ENCODE peak calls at places on chromosome 7, in four cellular contexts. K is B cell; X is activated CD4-positive, alpha-beta T cell treated with anti-CD3 and anti-CD28 coated beads, Interleukin-2, amount 50 U/mL, for 24 hours; G is heart left ventricle. C is an unnamed sample.

GRCh38 chr7:139071683-139072082 is 35.8 kb upstream of the ZC3HAV1L start:
- DNase-seq in K (no peak), G (no peak), X (no peak), C (no peak)

GRCh38 chr7:4882742-4883351 is 669 bp downstream of the RADIL start:
- DNase-seq in G (no peak), K (no peak), X (no peak), C (no peak)

GRCh38 chr7:95549818-95550529 is 46.3 kb downstream of the PDK4 start:
- DNase-seq in X (no peak), G (peak; percentile 79), K (no peak), C (peak; percentile 96)

GRCh38 chr7:29843106-29843505 is 36.8 kb downstream of the WIPF3 start:
- DNase-seq in X (no peak), K (no peak), G (no peak), C (no peak)

GRCh38 chr7:127912901-127913300 is 118.3 kb downstream of the LRRC4 start:
- DNase-seq in K (no peak), G (no peak), X (no peak), C (no peak)

GRCh38 chr7:50954716-50955115 is 172.0 kb upstream of the GRB10 start:
- DNase-seq in G (no peak), K (no peak), X (no peak), C (no peak)

GRCh38 chr7:146961617-146962016 is 845.0 kb downstream of the CNTNAP2 start:
- DNase-seq in X (no peak), G (peak; percentile 11), K (no peak), C (no peak)

GRCh38 chr7:133355822-133356221 is 102.9 kb downstream of the EXOC4 start:
- DNase-seq in G (no peak), X (no peak), K (no peak), C (no peak)

GRCh38 chr7:11345621-11346020 is 371.9 kb downstream of the PHF14 start:
- DNase-seq in X (no peak), G (no peak), K (no peak), C (no peak)

GRCh38 chr7:1295776-1296726 is 63.4 kb downstream of the UNCX start:
- DNase-seq in X (no peak), K (no peak), G (no peak), C (no peak)

C was measured in Peyer's patch.